ENCODE peak calls at places on chromosomes 3 and 15, in seven cellular contexts. One of them, this sample, is unnamed.

GRCh38 chr3:178807694-178808093 is 263.9 kb downstream of the ZMAT3 start:
- DNase-seq in RWPE1: no peak
- DNase-seq in ELF-1: no peak
- DNase-seq in left ventricle myocardium inferior: no peak
- DNase-seq in HCEC 1CT: no peak
- DNase-seq in RCC 7860: no peak
- DNase-seq in NCI-H524: no peak
- DNase-seq in this sample: no peak

GRCh38 chr3:10527295-10528016 is 22.1 kb upstream of the ATP2B2 start:
- DNase-seq in RWPE1: no peak
- DNase-seq in ELF-1: no peak
- DNase-seq in left ventricle myocardium inferior: no peak
- DNase-seq in HCEC 1CT: no peak
- DNase-seq in RCC 7860: no peak
- DNase-seq in NCI-H524: no peak
- DNase-seq in this sample: peak; percentile 28

GRCh38 chr3:102827386-102827785 is 392.6 kb downstream of the ZPLD1 start:
- DNase-seq in RWPE1: no peak
- DNase-seq in ELF-1: no peak
- DNase-seq in left ventricle myocardium inferior: no peak
- DNase-seq in HCEC 1CT: no peak
- DNase-seq in RCC 7860: no peak
- DNase-seq in NCI-H524: peak; percentile 16
- DNase-seq in this sample: no peak

GRCh38 chr3:4426782-4427344 is 40.2 kb downstream of the SUMF1 start:
- DNase-seq in RWPE1: no peak
- DNase-seq in ELF-1: no peak
- DNase-seq in left ventricle myocardium inferior: no peak
- DNase-seq in HCEC 1CT: peak; percentile 88
- DNase-seq in RCC 7860: peak; percentile 88
- DNase-seq in NCI-H524: peak; percentile 64
- DNase-seq in this sample: no peak

GRCh38 chr3:139846729-139847128 is 88.3 kb upstream of the CLSTN2 start:
- DNase-seq in RWPE1: no peak
- DNase-seq in ELF-1: no peak
- DNase-seq in left ventricle myocardium inferior: no peak
- DNase-seq in HCEC 1CT: no peak
- DNase-seq in RCC 7860: no peak
- DNase-seq in NCI-H524: peak; percentile 23
- DNase-seq in this sample: no peak

GRCh38 chr3:29453278-29453961 is 172.5 kb downstream of the RBMS3 start:
- DNase-seq in RWPE1: no peak
- DNase-seq in ELF-1: peak; percentile 56
- DNase-seq in left ventricle myocardium inferior: no peak
- DNase-seq in HCEC 1CT: no peak
- DNase-seq in RCC 7860: peak; percentile 25
- DNase-seq in NCI-H524: no peak
- DNase-seq in this sample: no peak

GRCh38 chr3:187927565-187927964 is 182.3 kb upstream of the BCL6 start:
- DNase-seq in RWPE1: no peak
- DNase-seq in ELF-1: no peak
- DNase-seq in left ventricle myocardium inferior: no peak
- DNase-seq in HCEC 1CT: no peak
- DNase-seq in RCC 7860: no peak
- DNase-seq in NCI-H524: no peak
- DNase-seq in this sample: no peak

GRCh38 chr3:28081533-28081947 is 159.9 kb upstream of the CMC1 start:
- DNase-seq in RWPE1: no peak
- DNase-seq in ELF-1: no peak
- DNase-seq in left ventricle myocardium inferior: no peak
- DNase-seq in HCEC 1CT: no peak
- DNase-seq in RCC 7860: no peak
- DNase-seq in NCI-H524: no peak
- DNase-seq in this sample: no peak

GRCh38 chr3:18058666-18059065 is 316.2 kb upstream of the TBC1D5 start:
- DNase-seq in RWPE1: no peak
- DNase-seq in ELF-1: no peak
- DNase-seq in left ventricle myocardium inferior: no peak
- DNase-seq in HCEC 1CT: no peak
- DNase-seq in RCC 7860: no peak
- DNase-seq in NCI-H524: no peak
- DNase-seq in this sample: no peak

GRCh38 chr15:33124275-33124674 is 70.2 kb downstream of the FMN1 start:
- DNase-seq in RWPE1: no peak
- DNase-seq in ELF-1: no peak
- DNase-seq in left ventricle myocardium inferior: no peak
- DNase-seq in HCEC 1CT: no peak
- DNase-seq in RCC 7860: no peak
- DNase-seq in NCI-H524: no peak
- DNase-seq in this sample: no peak

GRCh38 chr3:41202834-41203345 is 3.6 kb downstream of the CTNNB1 start:
- DNase-seq in RWPE1: peak; percentile 26
- DNase-seq in ELF-1: peak; percentile 39
- DNase-seq in left ventricle myocardium inferior: no peak
- DNase-seq in HCEC 1CT: peak; percentile 68
- DNase-seq in RCC 7860: peak; percentile 34
- DNase-seq in NCI-H524: peak; percentile 61
- DNase-seq in this sample: no peak